ENCODE peak calls at places on chromosome 7, in five cellular contexts. W is stimulated activated CD4-positive, alpha-beta T cell treated with anti-CD3 and anti-CD28 coated beads, Interleukin-15, amount 100 ng/mL, for 24 hours; O is C1 segment of cervical spinal cord; I is cardiac septum; H is neural crest cell. B is an unnamed sample.

GRCh38 chr7:85021090-85021704 is 165.7 kb downstream of the SEMA3D start:
- DNase-seq in W (no peak), O (no peak), I (no peak), H (no peak), B (peak; percentile 28)

GRCh38 chr7:156897673-156898072 is 4.7 kb upstream of the LMBR1 start:
- DNase-seq in W (no peak), O (no peak), I (no peak), H (no peak), B (peak; percentile 25)

GRCh38 chr7:73438547-73439245 is 5.1 kb downstream of the FZD9 start:
- DNase-seq in W (peak; percentile 12), O (no peak), I (no peak), H (no peak), B (no peak)

GRCh38 chr7:2399848-2400587 is 3.4 kb upstream of the CHST12 start:
- DNase-seq in W (no peak), O (peak; percentile 28), I (peak; percentile 85), H (no peak), B (peak; percentile 98)

GRCh38 chr7:150975536-150976285 is 2.4 kb downstream of the KCNH2 start:
- DNase-seq in W (no peak), O (no peak), I (no peak), H (no peak), B (no peak)

GRCh38 chr7:117993377-117994003 is 120.2 kb upstream of the CTTNBP2 start:
- DNase-seq in W (peak; percentile 21), O (no peak), I (no peak), H (peak; percentile 33), B (no peak)

GRCh38 chr7:35691827-35692307 is 3.1 kb downstream of the HERPUD2 start:
- DNase-seq in W (peak; percentile 51), O (no peak), I (peak; percentile 74), H (no peak), B (peak; percentile 16)

GRCh38 chr7:42217053-42217452 is 20.0 kb downstream of the GLI3 start:
- DNase-seq in W (no peak), O (no peak), I (no peak), H (no peak), B (no peak)

GRCh38 chr7:2505401-2505800 is 14.2 kb upstream of the LFNG start:
- DNase-seq in W (no peak), O (no peak), I (no peak), H (no peak), B (no peak)

GRCh38 chr7:122301858-122302745 is 2.4 kb downstream of the FEZF1 start:
- DNase-seq in W (no peak), O (no peak), I (no peak), H (no peak), B (no peak)

GRCh38 chr7:44379366-44380178 is 54.2 kb upstream of the CAMK2B start:
- DNase-seq in W (no peak), O (no peak), I (peak; percentile 67), H (no peak), B (peak; percentile 37)

GRCh38 chr7:145692237-145692950 is 424.2 kb upstream of the CNTNAP2 start:
- DNase-seq in W (no peak), O (no peak), I (no peak), H (peak; percentile 4), B (no peak)

GRCh38 chr7:142689439-142690168 is 59.7 kb upstream of the PRSS1 start:
- DNase-seq in W (no peak), O (no peak), I (no peak), H (no peak), B (no peak)

GRCh38 chr7:90889644-90890043 is 293.5 kb downstream of the CDK14 start:
- DNase-seq in W (no peak), O (no peak), I (no peak), H (no peak), B (no peak)

GRCh38 chr7:33076737-33077136 is 14.2 kb upstream of the NT5C3A start:
- DNase-seq in W (no peak), O (no peak), I (no peak), H (no peak), B (no peak)

GRCh38 chr7:133479456-133480097 is 226.7 kb downstream of the EXOC4 start:
- DNase-seq in W (no peak), O (no peak), I (no peak), H (no peak), B (no peak)

GRCh38 chr7:73451780-73452398 is 18.3 kb downstream of the FZD9 start:
- DNase-seq in W (no peak), O (no peak), I (no peak), H (no peak), B (peak; percentile 67)

GRCh38 chr7:75971961-75972763 is 22.2 kb downstream of the TMEM120A start:
- DNase-seq in W (no peak), O (no peak), I (no peak), H (no peak), B (no peak)

GRCh38 chr7:112868609-112869008 is 78.4 kb upstream of the TMEM168 start:
- DNase-seq in W (no peak), O (no peak), I (no peak), H (no peak), B (no peak)

B was measured in EH.